ENCODE peak calls at places on chromosomes 3 and 15, in eight cellular contexts. One of them, this sample, is unnamed.

GRCh38 chr3:172471903-172472302 is 23.6 kb upstream of the GHSR start:
- DNase-seq in heart left ventricle: no peak
- DNase-seq in breast epithelium: no peak
- DNase-seq in ascending aorta: no peak
- DNase-seq in lower lobe of right lung: no peak
- DNase-seq in thoracic aorta: no peak
- DNase-seq in kidney: no peak
- DNase-seq in colonic mucosa: no peak
- DNase-seq in this sample: no peak

GRCh38 chr15:82177291-82178010 is 85.1 kb downstream of the EFL1 start:
- DNase-seq in lower lobe of right lung: no peak
- DNase-seq in kidney: no peak
- DNase-seq in heart left ventricle: no peak
- DNase-seq in breast epithelium: no peak
- DNase-seq in thoracic aorta: no peak
- DNase-seq in ascending aorta: no peak
- DNase-seq in colonic mucosa: no peak
- DNase-seq in this sample: no peak

GRCh38 chr3:182364723-182365650 is 428.3 kb upstream of the ATP11B start:
- DNase-seq in kidney: no peak
- DNase-seq in heart left ventricle: no peak
- DNase-seq in colonic mucosa: no peak
- DNase-seq in thoracic aorta: no peak
- DNase-seq in breast epithelium: no peak
- DNase-seq in lower lobe of right lung: no peak
- DNase-seq in ascending aorta: no peak
- DNase-seq in this sample: no peak

GRCh38 chr3:170484869-170485268 is 66.2 kb downstream of the CLDN11 start:
- DNase-seq in colonic mucosa: no peak
- DNase-seq in ascending aorta: no peak
- DNase-seq in kidney: no peak
- DNase-seq in thoracic aorta: no peak
- DNase-seq in breast epithelium: no peak
- DNase-seq in lower lobe of right lung: no peak
- DNase-seq in heart left ventricle: no peak
- DNase-seq in this sample: no peak

GRCh38 chr3:197907196-197907595 is 42.8 kb upstream of the RPL35A start:
- DNase-seq in breast epithelium: no peak
- DNase-seq in kidney: no peak
- DNase-seq in ascending aorta: no peak
- DNase-seq in heart left ventricle: no peak
- DNase-seq in thoracic aorta: no peak
- DNase-seq in colonic mucosa: no peak
- DNase-seq in lower lobe of right lung: no peak
- DNase-seq in this sample: no peak

GRCh38 chr3:171343688-171344087 is 116.5 kb downstream of the TNIK start:
- DNase-seq in ascending aorta: no peak
- DNase-seq in colonic mucosa: no peak
- DNase-seq in heart left ventricle: no peak
- DNase-seq in thoracic aorta: no peak
- DNase-seq in lower lobe of right lung: no peak
- DNase-seq in breast epithelium: no peak
- DNase-seq in kidney: no peak
- DNase-seq in this sample: no peak

GRCh38 chr3:125618208-125618607 is 22.9 kb upstream of the OSBPL11 start:
- DNase-seq in colonic mucosa: no peak
- DNase-seq in breast epithelium: no peak
- DNase-seq in kidney: no peak
- DNase-seq in thoracic aorta: no peak
- DNase-seq in lower lobe of right lung: no peak
- DNase-seq in ascending aorta: no peak
- DNase-seq in heart left ventricle: no peak
- DNase-seq in this sample: no peak

GRCh38 chr3:185983495-185984141 is 45.8 kb upstream of the TRA2B start:
- DNase-seq in kidney: peak; percentile 85
- DNase-seq in ascending aorta: peak; percentile 85
- DNase-seq in breast epithelium: peak; percentile 61
- DNase-seq in lower lobe of right lung: peak; percentile 70
- DNase-seq in heart left ventricle: peak; percentile 66
- DNase-seq in colonic mucosa: peak; percentile 81
- DNase-seq in thoracic aorta: peak; percentile 43
- DNase-seq in this sample: peak; percentile 81

GRCh38 chr3:184532940-184533732 is 28.4 kb upstream of the EPHB3 start:
- DNase-seq in heart left ventricle: no peak
- DNase-seq in breast epithelium: no peak
- DNase-seq in ascending aorta: no peak
- DNase-seq in colonic mucosa: peak; percentile 9
- DNase-seq in lower lobe of right lung: no peak
- DNase-seq in kidney: no peak
- DNase-seq in thoracic aorta: no peak
- DNase-seq in this sample: no peak

GRCh38 chr3:81916890-81917289 is 155.4 kb upstream of the GBE1 start:
- DNase-seq in ascending aorta: no peak
- DNase-seq in lower lobe of right lung: no peak
- DNase-seq in colonic mucosa: no peak
- DNase-seq in heart left ventricle: no peak
- DNase-seq in breast epithelium: no peak
- DNase-seq in kidney: no peak
- DNase-seq in thoracic aorta: no peak
- DNase-seq in this sample: no peak

GRCh38 chr15:78763111-78763795 is 48.0 kb downstream of the ADAMTS7 start:
- DNase-seq in colonic mucosa: no peak
- DNase-seq in kidney: peak; percentile 73
- DNase-seq in lower lobe of right lung: peak; percentile 29
- DNase-seq in ascending aorta: peak; percentile 61
- DNase-seq in heart left ventricle: peak; percentile 10
- DNase-seq in breast epithelium: no peak
- DNase-seq in thoracic aorta: no peak
- DNase-seq in this sample: no peak

DNA sequence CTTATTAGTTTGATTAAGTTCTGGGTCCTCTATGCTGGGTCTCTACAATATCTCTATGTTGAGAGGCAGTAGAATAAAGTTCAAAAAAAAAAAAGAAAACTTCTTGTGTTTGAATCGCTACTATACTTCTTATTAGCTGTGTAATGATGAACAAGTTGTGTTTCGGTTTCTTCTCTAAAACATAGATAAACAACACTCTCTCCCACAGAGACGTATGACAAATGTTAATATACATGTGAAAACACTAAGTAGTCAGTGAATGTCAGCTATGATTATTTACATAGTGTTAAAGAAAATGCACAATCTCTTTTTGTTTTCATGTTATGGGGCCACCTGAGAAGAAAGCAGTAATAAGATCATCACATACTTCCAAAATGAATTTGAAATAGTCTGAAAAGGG is 45.3 kb downstream of the ACAP2 start:
- DNase-seq in breast epithelium: no peak
- DNase-seq in lower lobe of right lung: no peak
- DNase-seq in ascending aorta: no peak
- DNase-seq in heart left ventricle: no peak
- DNase-seq in colonic mucosa: no peak
- DNase-seq in thoracic aorta: no peak
- DNase-seq in kidney: no peak
- DNase-seq in this sample: no peak
- H3K4me3 ChIP-seq in breast epithelium: no peak overlapping the region
- H3K4me3 ChIP-seq in lower lobe of right lung: no peak overlapping the region
- H3K4me3 ChIP-seq in ascending aorta: no peak overlapping the region
- H3K4me3 ChIP-seq in heart left ventricle: no peak overlapping the region
- H3K4me3 ChIP-seq in colonic mucosa: no peak overlapping the region
- H3K4me3 ChIP-seq in thoracic aorta: no peak overlapping the region
- H3K4me3 ChIP-seq in kidney: no peak overlapping the region
- H3K4me3 ChIP-seq in this sample: no peak overlapping the region

DNA sequence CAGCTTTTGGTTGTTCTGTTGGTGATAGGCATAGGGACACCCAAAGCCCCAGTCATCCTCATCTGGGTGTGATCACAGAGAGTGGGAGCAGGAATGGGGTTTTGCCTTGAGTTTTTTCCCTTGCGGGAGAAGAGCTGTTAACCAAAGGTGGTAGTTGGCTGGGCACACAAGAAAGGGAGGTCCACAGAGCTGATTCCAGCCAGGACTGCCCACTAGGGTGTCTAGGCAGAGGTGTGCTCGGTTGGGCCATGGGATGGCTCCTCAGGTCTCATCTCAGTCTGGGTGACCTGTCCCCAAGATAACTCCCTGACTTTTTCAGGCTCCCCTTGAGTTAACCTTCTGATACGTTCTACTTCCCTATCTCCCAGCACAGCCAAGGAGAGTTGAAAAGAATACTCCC is 134.8 kb downstream of the PDE8A start:
- DNase-seq in ascending aorta: no peak
- DNase-seq in kidney: no peak
- DNase-seq in thoracic aorta: no peak
- DNase-seq in colonic mucosa: no peak
- DNase-seq in heart left ventricle: no peak
- DNase-seq in lower lobe of right lung: no peak
- DNase-seq in breast epithelium: no peak
- DNase-seq in this sample: no peak
- H3K27ac ChIP-seq in ascending aorta: no peak overlapping the region
- H3K27ac ChIP-seq in kidney: no peak overlapping the region
- H3K27ac ChIP-seq in thoracic aorta: no peak overlapping the region
- H3K27ac ChIP-seq in colonic mucosa: no peak overlapping the region
- H3K27ac ChIP-seq in heart left ventricle: no peak overlapping the region
- H3K27ac ChIP-seq in lower lobe of right lung: no peak overlapping the region
- H3K27ac ChIP-seq in breast epithelium: no peak overlapping the region
- H3K27ac ChIP-seq in this sample: no peak overlapping the region

GRCh38 chr3:67791620-67792019 is 137.2 kb upstream of the SUCLG2 start:
- DNase-seq in breast epithelium: no peak
- DNase-seq in kidney: no peak
- DNase-seq in colonic mucosa: no peak
- DNase-seq in lower lobe of right lung: no peak
- DNase-seq in ascending aorta: no peak
- DNase-seq in thoracic aorta: no peak
- DNase-seq in heart left ventricle: no peak
- DNase-seq in this sample: no peak

GRCh38 chr3:67788396-67788795 is 134.0 kb upstream of the SUCLG2 start:
- DNase-seq in heart left ventricle: no peak
- DNase-seq in ascending aorta: no peak
- DNase-seq in colonic mucosa: no peak
- DNase-seq in thoracic aorta: no peak
- DNase-seq in kidney: no peak
- DNase-seq in breast epithelium: no peak
- DNase-seq in lower lobe of right lung: no peak
- DNase-seq in this sample: no peak

GRCh38 chr3:67790043-67790442 is 135.6 kb upstream of the SUCLG2 start:
- DNase-seq in breast epithelium: no peak
- DNase-seq in heart left ventricle: peak; percentile 18
- DNase-seq in thoracic aorta: no peak
- DNase-seq in ascending aorta: no peak
- DNase-seq in lower lobe of right lung: no peak
- DNase-seq in colonic mucosa: peak; percentile 67
- DNase-seq in kidney: no peak
- DNase-seq in this sample: no peak
- TF ChIP-seq CTCF in breast epithelium: peak; percentile 36
- TF ChIP-seq CTCF in heart left ventricle: peak; percentile 61
- TF ChIP-seq CTCF in thoracic aorta: no peak
- TF ChIP-seq CTCF in ascending aorta: peak; percentile 21
- TF ChIP-seq CTCF in lower lobe of right lung: peak; percentile 59
- TF ChIP-seq CTCF in colonic mucosa: peak; percentile 63
- TF ChIP-seq CTCF in kidney: peak; percentile 77
- TF ChIP-seq CTCF in this sample: no peak

GRCh38 chr3:115111632-115112031 is 35.5 kb downstream of the ZBTB20 start:
- DNase-seq in lower lobe of right lung: no peak
- DNase-seq in heart left ventricle: no peak
- DNase-seq in ascending aorta: no peak
- DNase-seq in kidney: no peak
- DNase-seq in thoracic aorta: no peak
- DNase-seq in breast epithelium: no peak
- DNase-seq in colonic mucosa: no peak
- DNase-seq in this sample: no peak

GRCh38 chr3:115110830-115111229 is 36.3 kb downstream of the ZBTB20 start:
- DNase-seq in thoracic aorta: no peak
- DNase-seq in breast epithelium: no peak
- DNase-seq in heart left ventricle: no peak
- DNase-seq in colonic mucosa: no peak
- DNase-seq in lower lobe of right lung: no peak
- DNase-seq in kidney: no peak
- DNase-seq in ascending aorta: no peak
- DNase-seq in this sample: no peak

GRCh38 chr3:115113367-115113766 is 33.7 kb downstream of the ZBTB20 start:
- DNase-seq in kidney: no peak
- DNase-seq in heart left ventricle: no peak
- DNase-seq in thoracic aorta: no peak
- DNase-seq in colonic mucosa: no peak
- DNase-seq in ascending aorta: no peak
- DNase-seq in lower lobe of right lung: peak; percentile 37
- DNase-seq in breast epithelium: no peak
- DNase-seq in this sample: no peak

DNA sequence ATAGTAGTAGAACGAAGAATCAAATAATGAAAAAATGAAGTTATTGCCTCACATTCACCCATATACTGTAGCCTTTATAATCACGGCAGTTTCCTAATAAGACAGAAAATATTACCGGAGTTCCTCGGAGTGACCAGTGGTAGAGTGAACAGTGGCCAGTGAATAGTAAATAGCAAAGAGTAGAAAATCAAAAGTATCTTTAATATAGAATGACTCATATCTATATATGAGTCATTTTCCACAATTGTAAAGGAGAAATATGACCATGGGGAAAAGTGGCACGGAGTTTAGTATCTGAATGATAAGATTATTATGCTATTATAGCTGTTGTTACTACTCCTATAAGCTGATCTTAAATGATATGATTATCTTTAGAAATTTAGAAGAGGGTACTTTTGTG is 38.5 kb downstream of the ZBTB20 start:
- DNase-seq in breast epithelium: no peak
- DNase-seq in thoracic aorta: no peak
- DNase-seq in kidney: no peak
- DNase-seq in lower lobe of right lung: no peak
- DNase-seq in colonic mucosa: no peak
- DNase-seq in ascending aorta: no peak
- DNase-seq in heart left ventricle: no peak
- DNase-seq in this sample: no peak
- H3K4me3 ChIP-seq in breast epithelium: no peak overlapping the region
- H3K4me3 ChIP-seq in thoracic aorta: no peak overlapping the region
- H3K4me3 ChIP-seq in kidney: no peak overlapping the region
- H3K4me3 ChIP-seq in lower lobe of right lung: no peak overlapping the region
- H3K4me3 ChIP-seq in colonic mucosa: no peak overlapping the region
- H3K4me3 ChIP-seq in ascending aorta: no peak overlapping the region
- H3K4me3 ChIP-seq in heart left ventricle: no peak overlapping the region
- H3K4me3 ChIP-seq in this sample: no peak overlapping the region

DNA sequence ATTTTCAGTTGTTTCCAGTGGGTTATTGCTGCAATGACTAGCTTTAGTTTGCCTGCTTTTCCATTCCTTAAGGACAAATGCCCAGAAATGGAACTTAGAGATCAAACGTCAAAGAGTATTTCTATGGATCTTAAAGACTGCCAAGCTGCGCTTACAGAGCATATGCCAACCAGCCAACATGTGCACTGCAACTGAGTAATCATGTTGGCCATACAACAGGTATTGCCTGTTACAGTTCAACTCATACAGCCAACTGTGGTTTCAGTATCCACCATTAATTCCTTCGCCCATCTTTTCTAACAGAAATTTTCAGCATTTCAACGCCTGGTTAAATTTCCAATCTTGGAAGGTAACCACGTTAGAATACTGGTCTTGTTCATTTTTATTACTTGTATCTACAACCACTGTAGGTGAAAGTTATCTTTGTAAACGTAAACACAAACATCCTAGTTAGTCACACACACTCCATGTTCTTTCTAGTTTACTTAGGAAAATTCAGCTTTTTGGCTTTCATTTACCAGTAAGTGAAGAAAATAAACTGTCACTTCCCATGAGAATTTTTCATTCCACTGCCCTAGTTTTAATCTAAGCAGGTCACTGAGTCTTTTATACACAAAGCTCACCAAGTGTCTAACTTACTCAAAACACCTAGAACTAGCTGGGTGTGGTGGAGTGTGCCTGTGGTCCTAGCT is 3.9 kb downstream of the RPL32 start:
- DNase-seq in breast epithelium: no peak
- DNase-seq in lower lobe of right lung: no peak
- DNase-seq in thoracic aorta: no peak
- DNase-seq in heart left ventricle: no peak
- DNase-seq in colonic mucosa: no peak
- DNase-seq in kidney: no peak
- DNase-seq in ascending aorta: no peak
- DNase-seq in this sample: no peak
- H3K27ac ChIP-seq in breast epithelium: no peak overlapping the region
- H3K27ac ChIP-seq in lower lobe of right lung: no peak overlapping the region
- H3K27ac ChIP-seq in thoracic aorta: no peak overlapping the region
- H3K27ac ChIP-seq in heart left ventricle: no peak overlapping the region
- H3K27ac ChIP-seq in colonic mucosa: no peak overlapping the region
- H3K27ac ChIP-seq in kidney: no peak overlapping the region
- H3K27ac ChIP-seq in ascending aorta: no peak overlapping the region
- H3K27ac ChIP-seq in this sample: no peak overlapping the region

This sample was measured in coronary artery.